ENCODE peak calls at places on chromosomes 3 and 15, in five cellular contexts. X, C, P, N and J are unnamed samples.
A peak's percentile ranks its signal among the peaks of the same experiment; 100 is the strongest.

GRCh38 chr15:65211157-65211982 is at the start of gene CILP:
- ATAC-seq in X (no peak), C (peak; percentile 20), P (peak; percentile 56), N (peak; percentile 8), J (peak; percentile 78)

GRCh38 chr15:71549697-71550096 is 260.7 kb upstream of the NR2E3 start:
- ATAC-seq in X (no peak), C (no peak), P (peak; percentile 84), N (no peak), J (no peak)

GRCh38 chr3:138938056-138938876 is 8.7 kb downstream of the FOXL2 start:
- ATAC-seq in X (no peak), C (no peak), P (no peak), N (no peak), J (no peak)

GRCh38 chr3:61908344-61908743 is 347.0 kb downstream of the PTPRG start:
- ATAC-seq in X (no peak), C (peak; percentile 84), P (no peak), N (no peak), J (no peak)

GRCh38 chr3:136505676-136506075 is 246.5 kb downstream of the STAG1 start:
- ATAC-seq in X (no peak), C (no peak), P (no peak), N (no peak), J (no peak)

GRCh38 chr15:68580883-68581155 is 2.0 kb downstream of the CORO2B start:
- ATAC-seq in X (no peak), C (no peak), P (no peak), N (no peak), J (no peak)

GRCh38 chr15:50190723-50191122 is 8.7 kb downstream of the SLC27A2 start:
- ATAC-seq in X (no peak), C (no peak), P (no peak), N (no peak), J (no peak)

GRCh38 chr3:16192176-16192811 is 17.8 kb downstream of the GALNT15 start:
- ATAC-seq in X (no peak), C (peak; percentile 89), P (no peak), N (no peak), J (no peak)

GRCh38 chr15:78909160-78909695 is 35.6 kb downstream of the CTSH start:
- ATAC-seq in X (no peak), C (no peak), P (no peak), N (peak; percentile 8), J (no peak)

GRCh38 chr3:22326305-22326704 is 575.3 kb upstream of the ZNF385D start:
- ATAC-seq in X (no peak), C (no peak), P (no peak), N (no peak), J (no peak)

GRCh38 chr3:38102073-38102844 is 34.7 kb downstream of the ACAA1 start:
- ATAC-seq in X (no peak), C (no peak), P (no peak), N (no peak), J (no peak)
- H3K27me3 ChIP-seq in X (no peaks in the 10 kb centered on the region), C (no peaks in the 10 kb centered on the region), P (no peaks in the 10 kb centered on the region), N (peaks cover 3% of the 10 kb centered on the region), J (peaks cover 13% of the 10 kb centered on the region)

GRCh38 chr15:60265057-60265456 is 132.7 kb downstream of the ANXA2 start:
- ATAC-seq in X (no peak), C (no peak), P (no peak), N (no peak), J (no peak)
- H3K27me3 ChIP-seq in X (no peaks in the 10 kb centered on the region), C (no peaks in the 10 kb centered on the region), P (peaks cover 3% of the 10 kb centered on the region), N (peaks cover 15% of the 10 kb centered on the region), J (peaks cover 27% of the 10 kb centered on the region)

DNA sequence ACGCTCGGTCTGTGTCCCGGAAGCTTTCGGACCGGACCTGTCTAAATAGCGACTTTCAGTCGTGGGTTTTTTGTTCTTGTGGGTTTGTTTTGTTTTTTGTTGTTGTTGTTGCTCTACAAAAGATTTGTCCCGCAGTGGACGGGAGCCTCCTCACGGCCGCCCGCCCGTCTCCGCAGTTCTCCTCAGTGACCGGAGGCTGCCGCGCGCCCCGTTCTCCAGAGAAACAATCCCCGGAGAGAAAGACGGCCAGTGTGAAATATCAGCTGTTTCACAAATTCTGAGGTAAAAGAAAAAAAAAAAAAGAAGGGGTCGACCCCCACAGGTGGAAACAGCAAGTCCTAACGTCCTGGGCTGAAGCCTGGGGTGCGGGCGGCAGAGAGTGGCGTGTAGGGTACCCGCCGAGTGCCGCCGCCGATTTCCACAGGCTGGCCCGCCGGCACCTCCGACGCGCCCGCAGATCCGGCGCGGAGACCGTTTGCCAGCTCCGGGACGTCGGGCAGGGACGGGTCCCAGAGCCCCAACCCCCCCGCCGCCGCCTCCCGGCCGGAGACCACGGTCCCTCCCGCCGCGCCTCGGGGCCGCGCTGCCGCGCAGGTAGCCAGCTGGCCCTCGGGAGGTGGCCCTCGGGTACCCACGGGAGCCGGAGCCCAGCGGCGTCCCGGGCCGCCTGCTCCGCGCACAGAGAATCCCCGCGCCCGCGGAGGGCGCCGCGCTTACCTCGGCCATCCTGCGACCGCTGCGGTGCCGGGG is 476 bp downstream of the BNC1 start:
- ATAC-seq in X (no peak), C (no peak), P (peak; percentile 48), N (no peak), J (no peak)
- H3K27me3 ChIP-seq in X (peaks cover 9% of the 10 kb centered on the region), C (peaks cover 9% of the 10 kb centered on the region), P (no peaks in the 10 kb centered on the region), N (no peaks in the 10 kb centered on the region), J (peaks cover 83% of the 10 kb centered on the region)

DNA sequence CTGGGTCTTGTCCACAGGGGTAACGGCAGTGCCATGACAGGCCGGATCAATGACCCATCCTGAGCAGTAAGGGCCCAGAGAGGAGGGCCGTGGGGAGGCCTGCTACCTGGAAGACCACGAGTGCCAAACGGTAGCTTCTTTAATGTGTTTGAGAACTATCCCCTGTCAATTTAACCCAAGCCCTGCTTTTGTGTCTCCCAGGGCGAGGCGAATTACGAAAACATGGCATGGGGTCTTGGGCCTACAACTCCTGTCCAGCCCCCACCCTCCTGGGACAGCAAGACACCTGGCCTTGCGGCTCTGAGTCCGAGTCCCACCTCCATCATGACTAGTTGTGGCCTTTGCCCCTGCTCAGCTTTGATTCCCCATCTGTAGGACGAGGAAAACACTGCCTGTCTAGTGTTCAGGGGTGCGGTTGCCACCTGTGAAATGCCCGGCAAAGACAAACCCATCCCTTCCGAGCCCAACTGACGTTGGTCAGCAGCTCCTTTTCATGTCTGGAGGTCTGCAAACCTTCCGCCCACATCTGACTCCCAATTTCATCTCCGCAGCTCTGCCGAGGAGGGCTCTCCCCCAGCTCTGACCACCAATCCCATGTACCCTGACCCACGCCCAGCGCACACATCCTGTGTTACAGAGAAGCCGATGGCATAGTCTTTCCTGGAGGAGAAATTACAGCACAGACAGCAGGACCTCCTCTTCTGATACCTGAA is 28.9 kb upstream of the SNRPA1 start:
- ATAC-seq in X (no peak), C (no peak), P (no peak), N (no peak), J (no peak)
- H3K27me3 ChIP-seq in X (no peaks in the 10 kb centered on the region), C (no peaks in the 10 kb centered on the region), P (no peaks in the 10 kb centered on the region), N (no peaks in the 10 kb centered on the region), J (peaks cover 28% of the 10 kb centered on the region)

GRCh38 chr15:70189826-70190225 is 92.1 kb upstream of the TLE3 start:
- ATAC-seq in X (no peak), C (no peak), P (no peak), N (no peak), J (no peak)
- H3K27me3 ChIP-seq in X (no peaks in the 10 kb centered on the region), C (no peaks in the 10 kb centered on the region), P (no peaks in the 10 kb centered on the region), N (no peaks in the 10 kb centered on the region), J (no peaks in the 10 kb centered on the region)